ENCODE peak calls at places on chromosomes 16 and 17, in ten cellular contexts. Z is H1, G is AG09319, T is gastrocnemius medialis, E is GM12878, K is body of pancreas, V is cardiac fibroblast, D is HFFc6, Q is ovary, L is progenitor cell of endocrine pancreas. B is an unnamed sample.

GRCh38 chr16:12602811-12603698 is 200.6 kb downstream of the CPPED1 start:
- DNase-seq in Z (no peak), G (no peak), T (no peak), E (no peak), K (no peak), V (no peak), D (no peak), Q (no peak), L (no peak), B (no peak)

GRCh38 chr17:34816806-34817205 is 144.5 kb downstream of the CCT6B start:
- DNase-seq in Z (no peak), G (no peak), T (no peak), E (no peak), K (no peak), V (no peak), D (no peak), Q (no peak), L (no peak), B (no peak)

GRCh38 chr17:27293359-27293897 is 486 bp upstream of the WSB1 start:
- DNase-seq in Z (no peak), G (no peak), T (no peak), E (no peak), K (no peak), V (no peak), D (no peak), Q (peak; percentile 41), L (no peak), B (no peak)

GRCh38 chr16:53207810-53208752 is 153.3 kb downstream of the CHD9 start:
- DNase-seq in Z (peak; percentile 53), G (peak; percentile 45), T (peak; percentile 28), E (peak; percentile 69), K (peak; percentile 53), V (peak; percentile 90), D (peak; percentile 78), Q (peak; percentile 60), L (peak; percentile 13), B (no peak)

GRCh38 chr16:11634307-11634706 is 33.9 kb upstream of the SNN start:
- DNase-seq in Z (no peak), G (no peak), T (no peak), E (no peak), K (no peak), V (no peak), D (no peak), Q (no peak), L (no peak), B (no peak)

GRCh38 chr16:66204761-66205160 is 161.7 kb upstream of the CDH5 start:
- DNase-seq in Z (no peak), G (no peak), T (no peak), E (no peak), K (no peak), V (peak; percentile 86), D (no peak), Q (no peak), L (no peak), B (no peak)

GRCh38 chr16:88763502-88764053 is 21.4 kb downstream of the PIEZO1 start:
- DNase-seq in Z (peak; percentile 85), G (no peak), T (no peak), E (no peak), K (peak; percentile 50), V (no peak), D (no peak), Q (no peak), L (peak; percentile 63), B (no peak)

GRCh38 chr16:53967172-53967571 is 263.2 kb downstream of the FTO start:
- DNase-seq in Z (no peak), G (no peak), T (peak; percentile 72), E (no peak), K (no peak), V (no peak), D (no peak), Q (no peak), L (no peak), B (no peak)

GRCh38 chr17:75349589-75349988 is 55.9 kb downstream of the GRB2 start:
- DNase-seq in Z (no peak), G (no peak), T (no peak), E (no peak), K (no peak), V (no peak), D (no peak), Q (no peak), L (no peak), B (no peak)

GRCh38 chr17:77206557-77206956 is 65.8 kb downstream of the SEC14L1 start:
- DNase-seq in Z (no peak), G (no peak), T (no peak), E (no peak), K (no peak), V (peak; percentile 19), D (no peak), Q (no peak), L (no peak), B (no peak)

GRCh38 chr17:77209330-77209748 is 68.6 kb downstream of the SEC14L1 start:
- DNase-seq in Z (no peak), G (no peak), T (no peak), E (no peak), K (no peak), V (no peak), D (no peak), Q (no peak), L (no peak), B (no peak)

GRCh38 chr17:77208856-77209255 is 68.1 kb downstream of the SEC14L1 start:
- DNase-seq in Z (no peak), G (no peak), T (no peak), E (no peak), K (no peak), V (no peak), D (peak; percentile 45), Q (no peak), L (no peak), B (no peak)

GRCh38 chr17:77207689-77208216 is 67.0 kb downstream of the SEC14L1 start:
- DNase-seq in Z (no peak), G (no peak), T (no peak), E (no peak), K (no peak), V (no peak), D (no peak), Q (no peak), L (no peak), B (no peak)

GRCh38 chr17:77208217-77208808 is 67.5 kb downstream of the SEC14L1 start:
- DNase-seq in Z (no peak), G (peak; percentile 19), T (peak; percentile 68), E (no peak), K (peak; percentile 76), V (peak; percentile 62), D (peak; percentile 81), Q (peak; percentile 44), L (no peak), B (no peak)
- TF ChIP-seq CTCF in Z (no peak), G (peak; percentile 54), T (peak; percentile 47), E (no peak), K (peak; percentile 48), V (no peak), D (peak; percentile 63), Q (no peak), L (peak; percentile 25), B (peak; percentile 44)

GRCh38 chr17:82981141-82981540 is 98.3 kb upstream of the METRNL start:
- DNase-seq in Z (no peak), G (no peak), T (no peak), E (no peak), K (no peak), V (no peak), D (no peak), Q (no peak), L (no peak), B (peak; percentile 51)

GRCh38 chr17:82985436-82985820 is 94.0 kb upstream of the METRNL start:
- DNase-seq in Z (no peak), G (no peak), T (no peak), E (no peak), K (no peak), V (no peak), D (no peak), Q (no peak), L (no peak), B (no peak)

GRCh38 chr17:82984751-82985435 is 94.5 kb upstream of the METRNL start:
- DNase-seq in Z (no peak), G (no peak), T (no peak), E (no peak), K (no peak), V (no peak), D (no peak), Q (no peak), L (no peak), B (peak; percentile 48)

GRCh38 chr17:82983510-82984248 is 95.7 kb upstream of the METRNL start:
- DNase-seq in Z (no peak), G (no peak), T (no peak), E (no peak), K (no peak), V (no peak), D (no peak), Q (no peak), L (no peak), B (peak; percentile 56)

GRCh38 chr17:82985973-82986372 is 93.4 kb upstream of the METRNL start:
- DNase-seq in Z (no peak), G (no peak), T (no peak), E (no peak), K (peak; percentile 55), V (peak; percentile 18), D (no peak), Q (no peak), L (no peak), B (peak; percentile 88)
- TF ChIP-seq CTCF in Z (no peak), G (no peak), T (no peak), E (no peak), K (no peak), V (no peak), D (no peak), Q (no peak), L (no peak), B (no peak)

DNA sequence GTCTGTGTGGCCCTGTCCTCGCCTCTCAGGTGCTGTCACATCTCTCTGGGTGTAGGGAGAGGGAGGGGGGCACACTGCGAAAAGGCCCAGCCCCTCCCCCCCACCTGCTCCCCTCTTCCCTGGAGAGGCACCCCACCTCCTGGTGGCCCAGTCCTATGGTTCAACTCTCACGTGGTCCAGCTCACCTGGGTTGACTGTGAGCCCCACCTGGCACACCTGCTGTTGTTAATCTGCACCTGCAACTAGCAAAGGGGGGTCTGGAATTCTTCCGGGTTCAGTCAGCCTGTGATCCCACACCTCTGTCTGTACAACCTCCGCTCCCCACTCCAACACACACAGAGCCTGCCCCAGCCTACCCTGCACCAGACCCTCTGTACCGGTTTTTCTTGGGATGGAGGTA is 2.0 kb upstream of the SYNGR2 start:
- DNase-seq in Z (no peak), G (no peak), T (no peak), E (no peak), K (no peak), V (no peak), D (no peak), Q (no peak), L (no peak), B (no peak)
- TF ChIP-seq CTCF in Z (no peak), G (no peak), T (no peak), E (no peak), K (no peak), V (no peak), D (no peak), Q (no peak), L (no peak), B (no peak)

DNA sequence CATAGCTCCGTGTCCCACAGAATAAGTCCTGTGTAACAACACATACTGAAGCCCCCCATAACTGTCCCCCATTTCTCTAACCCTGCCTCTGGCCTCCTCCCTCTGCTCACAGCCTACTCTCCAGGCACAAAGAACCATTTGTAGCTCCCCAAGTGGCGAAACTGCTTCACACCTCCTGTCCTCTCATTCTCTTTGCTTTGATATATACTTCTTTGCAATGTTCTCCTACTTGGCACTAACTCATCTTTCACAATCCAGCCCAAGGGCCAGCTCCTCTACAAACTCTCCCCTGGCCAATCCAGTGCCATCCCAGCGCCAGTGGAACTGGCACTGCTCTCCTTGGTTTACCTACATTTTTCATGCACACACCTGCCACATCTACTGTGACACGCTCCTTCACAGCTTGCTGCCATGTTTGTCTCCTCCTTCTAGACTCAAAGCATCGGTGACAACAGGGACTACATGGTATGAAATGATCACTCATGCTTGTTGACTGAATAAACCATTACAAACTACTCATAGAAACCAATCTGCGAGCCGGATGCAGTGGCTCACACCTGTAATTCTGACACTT is 12.8 kb downstream of the CYTH1 start:
- DNase-seq in Z (no peak), G (no peak), T (no peak), E (no peak), K (no peak), V (no peak), D (no peak), Q (no peak), L (no peak), B (no peak)
- TF ChIP-seq CTCF in Z (peak; percentile 20), G (no peak), T (no peak), E (peak; percentile 45), K (no peak), V (no peak), D (no peak), Q (no peak), L (no peak), B (no peak)